ENCODE peak calls at places on chromosomes 1 and 21, in seven cellular contexts. L, K, X, I, H, M and B are unnamed samples.

GRCh38 chr1:168452329-168452728 is 91.5 kb downstream of the XCL2 start:
- DNase-seq in L (peak), K (no peak), X (no peak), I (no peak), H (no peak), M (no peak), B (no peak)

GRCh38 chr1:173356211-173356762 is 120.8 kb upstream of the PRDX6 start:
- DNase-seq in L (no peak), K (no peak), X (no peak), I (no peak), H (no peak), M (peak), B (no peak)

GRCh38 chr21:35829014-35829525 is 231.3 kb downstream of the SETD4 start:
- DNase-seq in L (no peak), K (no peak), X (peak), I (no peak), H (no peak), M (no peak), B (no peak)

GRCh38 chr1:98653186-98653585 is 8.3 kb upstream of the SNX7 start:
- DNase-seq in L (no peak), K (no peak), X (no peak), I (no peak), H (no peak), M (peak), B (no peak)

GRCh38 chr21:32140212-32141008 is 138.4 kb downstream of the MIS18A start:
- DNase-seq in L (no peak), K (no peak), X (no peak), I (no peak), H (no peak), M (no peak), B (no peak)

GRCh38 chr1:21238141-21238800 is 52.0 kb downstream of the ECE1 start:
- DNase-seq in L (no peak), K (no peak), X (no peak), I (peak), H (no peak), M (peak), B (no peak)

GRCh38 chr1:167388976-167389375 is 129.4 kb downstream of the CD247 start:
- DNase-seq in L (no peak), K (no peak), X (no peak), I (no peak), H (no peak), M (no peak), B (no peak)

GRCh38 chr1:61088163-61088840 is 5.9 kb downstream of the NFIA start:
- DNase-seq in L (no peak), K (no peak), X (no peak), I (no peak), H (no peak), M (no peak), B (no peak)

GRCh38 chr1:88973520-88974137 is 18.8 kb downstream of the KYAT3 start:
- DNase-seq in L (peak), K (no peak), X (peak), I (peak), H (no peak), M (peak), B (no peak)

GRCh38 chr1:151615711-151616504 is 4.1 kb downstream of the SNX27 start:
- DNase-seq in L (no peak), K (no peak), X (no peak), I (no peak), H (no peak), M (no peak), B (no peak)

GRCh38 chr1:195664628-195665027 is 943.6 kb downstream of the KCNT2 start:
- DNase-seq in L (peak), K (no peak), X (no peak), I (no peak), H (no peak), M (no peak), B (no peak)

GRCh38 chr1:87787551-87787950 is 458.9 kb downstream of the LMO4 start:
- DNase-seq in L (peak), K (no peak), X (no peak), I (no peak), H (no peak), M (peak), B (no peak)

GRCh38 chr1:116334015-116334547 is 39.0 kb upstream of the ATP1A1 start:
- DNase-seq in L (no peak), K (no peak), X (no peak), I (peak), H (no peak), M (peak), B (no peak)

GRCh38 chr1:226002667-226003501 is 3.7 kb upstream of the SDE2 start:
- DNase-seq in L (peak), K (peak), X (peak), I (peak), H (no peak), M (peak), B (no peak)

GRCh38 chr1:17156108-17156507 is 36.9 kb upstream of the PADI2 start:
- DNase-seq in L (peak), K (no peak), X (no peak), I (peak), H (no peak), M (no peak), B (no peak)

GRCh38 chr1:160205242-160205973 is at the start of gene PEA15:
- DNase-seq in L (peak), K (peak), X (no peak), I (peak), H (peak), M (peak), B (peak)

GRCh38 chr1:36239941-36240637 is 15.8 kb downstream of the THRAP3 start:
- DNase-seq in L (no peak), K (no peak), X (no peak), I (no peak), H (no peak), M (peak), B (no peak)

GRCh38 chr1:205978676-205979075 is 24.5 kb downstream of the RAB7B start:
- DNase-seq in L (no peak), K (no peak), X (no peak), I (no peak), H (no peak), M (no peak), B (no peak)

GRCh38 chr1:165666152-165666551 is 32.2 kb downstream of the ALDH9A1 start:
- DNase-seq in L (no peak), K (no peak), X (no peak), I (no peak), H (no peak), M (peak), B (no peak)

GRCh38 chr1:51708911-51709760 is 92.2 kb downstream of the OSBPL9 start:
- DNase-seq in L (no peak), K (no peak), X (no peak), I (no peak), H (no peak), M (no peak), B (no peak)

GRCh38 chr21:35925497-35925896 is 134.8 kb downstream of the SETD4 start:
- DNase-seq in L (peak), K (peak), X (no peak), I (peak), H (no peak), M (no peak), B (no peak)

GRCh38 chr1:8497196-8497878 is 179.4 kb downstream of the SLC45A1 start:
- DNase-seq in L (no peak), K (no peak), X (no peak), I (peak), H (no peak), M (peak), B (no peak)

GRCh38 chr1:238639861-238640260 is 746.5 kb upstream of the CHRM3 start:
- DNase-seq in L (no peak), K (no peak), X (no peak), I (no peak), H (no peak), M (no peak), B (no peak)

GRCh38 chr1:54763814-54764131 is 550 bp downstream of the PARS2 start:
- DNase-seq in L (no peak), K (no peak), X (peak), I (no peak), H (no peak), M (no peak), B (no peak)

GRCh38 chr1:15058261-15058660 is 95.3 kb upstream of the TMEM51 start:
- DNase-seq in L (no peak), K (no peak), X (no peak), I (no peak), H (no peak), M (no peak), B (no peak)

GRCh38 chr1:154420172-154420571 is 15.0 kb downstream of the IL6R start:
- DNase-seq in L (peak), K (peak), X (no peak), I (peak), H (peak), M (peak), B (peak)

GRCh38 chr1:227886993-227887696 is 60.6 kb downstream of the WNT9A start:
- DNase-seq in L (no peak), K (peak), X (no peak), I (no peak), H (peak), M (no peak), B (no peak)

GRCh38 chr1:80375662-80376061 is 1369.1 kb upstream of the ADGRL4 start:
- DNase-seq in L (peak), K (no peak), X (no peak), I (peak), H (no peak), M (peak), B (no peak)

GRCh38 chr1:198699167-198700015 is 60.6 kb downstream of the PTPRC start:
- DNase-seq in L (peak), K (peak), X (peak), I (peak), H (peak), M (peak), B (peak)